ENCODE peak calls at places on chromosomes 4 and X, in nine cellular contexts. O is activated CD8-positive, alpha-beta memory T cell treated with anti-CD3 and anti-CD28 coated beads for 48 hours; Z is body of pancreas; C is activated naive CD8-positive, alpha-beta T cell treated with anti-CD3 and anti-CD28 coated beads, Interleukin-2, amount 50 U/mL, for 24 hours; E is hippocampal formation; F is H54; X is fibroblast of the conjunctiva; T is NCI-H774; J is suprapubic skin. I is an unnamed sample.
A peak's percentile ranks its signal among the peaks of the same experiment; 100 is the strongest.

GRCh38 chrX:155094468-155095061 is 23.3 kb downstream of the BRCC3 start:
- DNase-seq in O (no peak), Z (no peak), C (no peak), E (no peak), F (no peak), X (no peak), T (no peak), J (no peak), I (no peak)

GRCh38 chr4:135838889-135839288 is 1637.3 kb upstream of the PABPC4L start:
- DNase-seq in O (no peak), Z (no peak), C (no peak), E (no peak), F (no peak), X (peak; percentile 4), T (no peak), J (no peak), I (no peak)

GRCh38 chr4:53709693-53710092 is 118.4 kb upstream of the LNX1 start:
- DNase-seq in O (no peak), Z (no peak), C (no peak), E (no peak), F (no peak), X (no peak), T (no peak), J (no peak), I (no peak)

GRCh38 chr4:155392486-155393184 is 15.9 kb upstream of the MAP9 start:
- DNase-seq in O (no peak), Z (no peak), C (no peak), E (no peak), F (peak; percentile 26), X (peak; percentile 18), T (no peak), J (no peak), I (no peak)

GRCh38 chr4:48033825-48034413 is 17.3 kb downstream of the NIPAL1 start:
- DNase-seq in O (no peak), Z (peak; percentile 52), C (peak; percentile 66), E (no peak), F (no peak), X (no peak), T (no peak), J (no peak), I (no peak)

GRCh38 chr4:164383187-164384181 is 370.4 kb upstream of the SMIM31 start:
- DNase-seq in O (no peak), Z (no peak), C (peak; percentile 1), E (peak; percentile 94), F (peak; percentile 40), X (no peak), T (no peak), J (no peak), I (no peak)

GRCh38 chr4:179595671-179596410 is 2153.6 kb upstream of the AGA start:
- DNase-seq in O (no peak), Z (no peak), C (no peak), E (no peak), F (peak; percentile 5), X (peak; percentile 4), T (no peak), J (no peak), I (no peak)

GRCh38 chr4:6987566-6987920 is 55.6 kb upstream of the TADA2B start:
- DNase-seq in O (no peak), Z (no peak), C (no peak), E (no peak), F (no peak), X (no peak), T (no peak), J (no peak), I (peak; percentile 46)

GRCh38 chr4:182832352-182833120 is 84.7 kb downstream of the DCTD start:
- DNase-seq in O (no peak), Z (no peak), C (no peak), E (peak; percentile 3), F (no peak), X (no peak), T (no peak), J (no peak), I (no peak)

GRCh38 chr4:147749811-147750321 is 18.0 kb downstream of the ARHGAP10 start:
- DNase-seq in O (no peak), Z (no peak), C (no peak), E (no peak), F (no peak), X (no peak), T (no peak), J (no peak), I (no peak)

GRCh38 chr4:1759818-1760223 is 33.3 kb upstream of the FGFR3 start:
- DNase-seq in O (no peak), Z (no peak), C (no peak), E (no peak), F (no peak), X (no peak), T (no peak), J (no peak), I (no peak)

GRCh38 chr4:76059750-76060149 is 14.8 kb upstream of the ART3 start:
- DNase-seq in O (no peak), Z (no peak), C (no peak), E (no peak), F (no peak), X (no peak), T (no peak), J (no peak), I (no peak)

GRCh38 chr4:52982246-52982950 is 120.3 kb downstream of the RASL11B start:
- DNase-seq in O (no peak), Z (no peak), C (no peak), E (no peak), F (no peak), X (peak; percentile 62), T (peak; percentile 20), J (no peak), I (no peak)

GRCh38 chr4:68267433-68267944 is 22.0 kb upstream of the TMPRSS11B start:
- DNase-seq in O (no peak), Z (no peak), C (no peak), E (no peak), F (no peak), X (peak; percentile 2), T (no peak), J (no peak), I (no peak)

GRCh38 chrX:133415276-133416105 is at the start of gene GPC4:
- DNase-seq in O (no peak), Z (peak; percentile 85), C (peak; percentile 2), E (peak; percentile 22), F (peak; percentile 44), X (peak; percentile 14), T (peak; percentile 33), J (no peak), I (peak; percentile 91)

GRCh38 chrX:153522259-153522658 is 4.8 kb downstream of the ATP2B3 start:
- DNase-seq in O (no peak), Z (no peak), C (no peak), E (no peak), F (no peak), X (no peak), T (no peak), J (no peak), I (no peak)

GRCh38 chr4:12724520-12724919 is 759.6 kb downstream of the RAB28 start:
- DNase-seq in O (no peak), Z (no peak), C (no peak), E (no peak), F (no peak), X (no peak), T (no peak), J (no peak), I (no peak)

GRCh38 chr4:156595041-156595440 is 376.6 kb downstream of the PDGFC start:
- DNase-seq in O (no peak), Z (no peak), C (no peak), E (no peak), F (no peak), X (no peak), T (no peak), J (no peak), I (no peak)

GRCh38 chr4:79857811-79858210 is 215.2 kb downstream of the ANTXR2 start:
- DNase-seq in O (no peak), Z (no peak), C (no peak), E (no peak), F (no peak), X (no peak), T (no peak), J (no peak), I (no peak)

GRCh38 chr4:5972571-5972970 is 45.7 kb downstream of the C4orf50 start:
- DNase-seq in O (no peak), Z (no peak), C (no peak), E (no peak), F (no peak), X (no peak), T (no peak), J (peak; percentile 59), I (peak; percentile 57)

GRCh38 chr4:1463088-1463926 is 57.1 kb upstream of the NKX1-1 start:
- DNase-seq in O (no peak), Z (no peak), C (no peak), E (no peak), F (peak; percentile 33), X (no peak), T (no peak), J (no peak), I (peak; percentile 80)

GRCh38 chr4:80731436-80731835 is 299.1 kb upstream of the BMP3 start:
- DNase-seq in O (no peak), Z (no peak), C (no peak), E (no peak), F (no peak), X (no peak), T (no peak), J (no peak), I (no peak)

GRCh38 chr4:8913858-8914460 is 42.3 kb upstream of the HMX1 start:
- DNase-seq in O (no peak), Z (no peak), C (no peak), E (no peak), F (no peak), X (no peak), T (no peak), J (peak; percentile 58), I (peak; percentile 70)

GRCh38 chr4:189162073-189162789 is 778.4 kb upstream of the FRG1 start:
- DNase-seq in O (no peak), Z (no peak), C (no peak), E (no peak), F (no peak), X (no peak), T (no peak), J (no peak), I (no peak)